ENCODE peak calls at places on chromosomes 4 and X, in ten cellular contexts. P is esophagus muscularis mucosa, Z is spleen, O is HepG2, Y is K562, W is breast epithelium, L is stomach, T is GM12878, F is prostate gland, S is HCT116. U is an unnamed sample.

GRCh38 chr4:20318899-20319291 is 67.2 kb downstream of the SLIT2 start:
- DNase-seq in T (no peak), W (no peak), L (no peak), P (no peak), O (no peak), Z (no peak), S (no peak), Y (no peak), F (no peak), U (no peak)

GRCh38 chrX:48957477-48957826 is at the start of gene OTUD5:
- DNase-seq in Y (peak; percentile 66), Z (peak; percentile 93), T (no peak), S (no peak), P (no peak), L (no peak), W (no peak), O (peak; percentile 39), F (no peak), U (no peak)

GRCh38 chrX:44162964-44163475 is 180.5 kb downstream of the EFHC2 start:
- DNase-seq in L (no peak), W (no peak), P (no peak), O (no peak), S (no peak), Z (no peak), F (no peak), Y (no peak), T (no peak), U (no peak)

GRCh38 chr4:125313989-125314602 is 659 bp upstream of the FAT4 start:
- DNase-seq in W (no peak), F (no peak), T (no peak), P (no peak), L (no peak), O (peak; percentile 41), Z (no peak), S (no peak), Y (no peak), U (no peak)

GRCh38 chr4:76504613-76505465 is 69.8 kb downstream of the SHROOM3 start:
- DNase-seq in O (peak; percentile 36), Z (no peak), S (peak; percentile 57), F (peak; percentile 28), Y (peak; percentile 13), W (no peak), T (no peak), P (no peak), L (no peak), U (no peak)

GRCh38 chr4:105895324-105895608 is at the start of gene NPNT:
- DNase-seq in P (no peak), W (no peak), T (no peak), Z (peak; percentile 70), L (no peak), Y (no peak), O (no peak), F (no peak), S (no peak), U (no peak)

GRCh38 chrX:49053223-49054072 is 5.4 kb upstream of the CCDC120 start:
- DNase-seq in Z (peak; percentile 89), F (peak; percentile 22), P (no peak), S (no peak), L (peak; percentile 62), T (no peak), O (peak; percentile 45), Y (peak; percentile 80), W (no peak), U (no peak)

GRCh38 chrX:136572030-136572429 is 40.0 kb downstream of the VGLL1 start:
- DNase-seq in L (no peak), S (no peak), Y (no peak), O (no peak), T (no peak), P (no peak), F (no peak), W (no peak), Z (no peak), U (no peak)

GRCh38 chr4:112288455-112288854 is 2.8 kb upstream of the TIFA start:
- DNase-seq in Z (no peak), Y (no peak), W (no peak), O (no peak), S (no peak), F (no peak), P (no peak), L (no peak), T (no peak), U (no peak)

GRCh38 chr4:17058506-17058905 is 160.1 kb upstream of the LDB2 start:
- DNase-seq in L (no peak), Z (no peak), T (no peak), O (no peak), W (no peak), S (no peak), F (no peak), Y (no peak), P (peak; percentile 91), U (no peak)

GRCh38 chrX:107699611-107700010 is 71.3 kb downstream of the PRPS1 start:
- DNase-seq in L (no peak), P (no peak), F (no peak), T (no peak), Z (no peak), S (no peak), W (no peak), Y (no peak), O (no peak), U (no peak)

GRCh38 chr4:31674313-31674947 is 954.3 kb downstream of the PCDH7 start:
- DNase-seq in F (no peak), S (peak; percentile 23), L (no peak), T (no peak), Z (no peak), P (no peak), O (no peak), W (no peak), Y (no peak), U (no peak)

GRCh38 chrX:13180807-13181206 is 136.4 kb upstream of the FAM9C start:
- DNase-seq in Z (no peak), L (no peak), O (no peak), T (no peak), P (no peak), F (no peak), S (no peak), W (no peak), Y (no peak), U (no peak)

GRCh38 chr4:93828332-93828829 is at the start of gene ATOH1:
- DNase-seq in P (no peak), O (no peak), W (no peak), L (no peak), S (peak; percentile 15), T (no peak), Z (no peak), F (no peak), Y (no peak), U (no peak)
- TF ChIP-seq POLR2AphosphoS5 in P (no peak), O (no peak), W (no peak), L (no peak), S (no peak), T (no peak), Z (no peak), F (no peak), Y (no peak), U (no peak)

GRCh38 chr4:169720529-169720928 is 37.2 kb downstream of the HPF1 start:
- DNase-seq in S (no peak), W (no peak), L (no peak), P (no peak), T (no peak), O (no peak), Z (no peak), Y (no peak), F (no peak), U (no peak)

DNA sequence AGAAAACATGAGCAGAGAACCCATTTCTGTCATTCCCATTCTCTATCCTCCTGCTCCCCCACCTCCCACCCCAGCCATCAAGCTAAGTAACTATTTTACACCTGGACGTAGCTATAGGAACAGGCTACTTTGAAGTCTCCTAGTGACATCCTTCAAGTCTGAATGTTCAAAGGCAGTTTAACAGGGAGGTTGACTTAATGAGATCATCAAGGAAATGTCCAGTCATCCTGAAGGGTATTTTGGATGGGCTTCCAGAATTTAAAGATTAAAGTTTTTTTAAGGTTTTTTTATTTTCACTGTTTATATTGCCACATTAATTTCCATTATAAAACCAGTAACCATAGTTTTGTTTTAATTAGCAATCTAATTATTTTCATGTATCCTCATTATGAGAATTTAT is 41.1 kb downstream of the HPF1 start:
- DNase-seq in W (no peak), Y (no peak), F (no peak), P (no peak), L (no peak), T (no peak), S (no peak), O (no peak), Z (no peak), U (no peak)
- H3K36me3 ChIP-seq in W (peaks cover 5% of the 10 kb centered on the region), Y (peaks cover 75% of the 10 kb centered on the region), F (no peaks in the 10 kb centered on the region), P (peaks cover 21% of the 10 kb centered on the region), L (peaks cover 57% of the 10 kb centered on the region), T (peaks cover 13% of the 10 kb centered on the region), S (peaks cover 11% of the 10 kb centered on the region), O (peaks cover 15% of the 10 kb centered on the region), Z (peaks cover 44% of the 10 kb centered on the region), U (peaks cover 34% of the 10 kb centered on the region)

GRCh38 chrX:39755152-39756032 is 342.4 kb downstream of the BCOR start:
- DNase-seq in S (peak; percentile 85), L (peak; percentile 78), W (peak; percentile 67), T (no peak), O (peak; percentile 63), Y (peak; percentile 75), F (peak; percentile 85), Z (no peak), P (peak; percentile 92), U (peak; percentile 88)

GRCh38 chrX:39753296-39753996 is 344.3 kb downstream of the BCOR start:
- DNase-seq in P (no peak), Y (peak; percentile 65), F (no peak), W (no peak), O (no peak), T (no peak), Z (no peak), L (peak; percentile 46), S (no peak), U (no peak)

GRCh38 chrX:39757971-39758370 is 339.8 kb downstream of the BCOR start:
- DNase-seq in T (no peak), F (no peak), Y (no peak), L (no peak), S (no peak), Z (no peak), W (no peak), P (no peak), O (no peak), U (no peak)

GRCh38 chrX:39758791-39759525 is 338.8 kb downstream of the BCOR start:
- DNase-seq in Y (no peak), P (no peak), F (no peak), T (no peak), L (no peak), O (no peak), S (no peak), Z (no peak), W (no peak), U (no peak)

GRCh38 chrX:39756086-39756883 is 341.5 kb downstream of the BCOR start:
- DNase-seq in O (no peak), Y (no peak), T (no peak), F (no peak), Z (no peak), W (no peak), S (no peak), L (no peak), P (no peak), U (no peak)
- H3K4me3 ChIP-seq in O (no peak overlapping the region), Y (no peak overlapping the region), T (no peak overlapping the region), F (no peak overlapping the region), Z (no peak overlapping the region), W (no peak overlapping the region), S (no peak overlapping the region), L (no peak overlapping the region), P (no peak overlapping the region), U (no peak overlapping the region)

DNA sequence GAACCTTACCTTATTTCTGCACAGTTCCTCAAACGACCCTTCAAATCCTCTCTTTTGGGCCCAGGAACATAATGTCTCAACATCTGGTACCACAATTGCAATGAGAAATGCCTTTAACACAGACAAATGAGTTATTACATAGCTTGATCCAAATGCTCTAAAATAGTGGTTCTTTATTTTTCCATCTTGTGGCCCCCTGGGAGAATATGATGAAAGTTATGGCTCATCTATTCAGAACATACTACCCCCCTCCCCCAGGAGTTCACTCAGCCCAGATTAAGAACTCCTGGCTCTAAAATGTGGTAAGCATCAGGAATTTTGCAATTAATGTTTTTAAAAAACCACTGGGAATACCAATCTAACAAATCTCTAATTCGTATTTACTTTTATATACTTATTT is 23.9 kb upstream of the CENPU start:
- DNase-seq in P (no peak), Y (no peak), Z (no peak), W (no peak), L (no peak), T (no peak), O (no peak), S (no peak), F (no peak), U (no peak)
- TF ChIP-seq POLR2AphosphoS5 in P (no peak), Y (no peak), Z (no peak), W (no peak), L (no peak), T (no peak), O (no peak), S (no peak), F (no peak), U (no peak)

U was measured in suprapubic skin.